ENCODE peak calls at places on chromosomes 7 and 10, in six cellular contexts. One of them, this sample, is unnamed.

GRCh38 chr10:92965314-92965713 is 95.3 kb upstream of the CYP26C1 start:
- DNase-seq in SK-N-SH: peak; percentile 15
- DNase-seq in IMR-90: peak; percentile 73
- DNase-seq in HepG2: peak; percentile 41
- DNase-seq in H1: no peak
- DNase-seq in GM12878: no peak
- DNase-seq in this sample: peak; percentile 11

GRCh38 chr10:132274581-132274980 is 33.2 kb downstream of the STK32C start:
- DNase-seq in SK-N-SH: no peak
- DNase-seq in IMR-90: no peak
- DNase-seq in HepG2: no peak
- DNase-seq in H1: no peak
- DNase-seq in GM12878: no peak
- DNase-seq in this sample: no peak

GRCh38 chr7:22275574-22276150 is 81.3 kb downstream of the RAPGEF5 start:
- DNase-seq in SK-N-SH: no peak
- DNase-seq in IMR-90: no peak
- DNase-seq in HepG2: no peak
- DNase-seq in H1: no peak
- DNase-seq in GM12878: no peak
- DNase-seq in this sample: no peak

GRCh38 chr10:129523031-129523722 is 56.1 kb downstream of the MGMT start:
- DNase-seq in SK-N-SH: no peak
- DNase-seq in IMR-90: no peak
- DNase-seq in HepG2: no peak
- DNase-seq in H1: no peak
- DNase-seq in GM12878: no peak
- DNase-seq in this sample: no peak

GRCh38 chr10:72695496-72695895 is 3.6 kb downstream of the MCU start:
- DNase-seq in SK-N-SH: no peak
- DNase-seq in IMR-90: no peak
- DNase-seq in HepG2: no peak
- DNase-seq in H1: no peak
- DNase-seq in GM12878: no peak
- DNase-seq in this sample: no peak

GRCh38 chr7:128121731-128122576 is 90.7 kb upstream of the LRRC4 start:
- DNase-seq in SK-N-SH: no peak
- DNase-seq in IMR-90: no peak
- DNase-seq in HepG2: no peak
- DNase-seq in H1: no peak
- DNase-seq in GM12878: no peak
- DNase-seq in this sample: no peak

GRCh38 chr7:20270867-20271266 is 53.7 kb upstream of the MACC1 start:
- DNase-seq in SK-N-SH: no peak
- DNase-seq in IMR-90: no peak
- DNase-seq in HepG2: no peak
- DNase-seq in H1: no peak
- DNase-seq in GM12878: peak; percentile 74
- DNase-seq in this sample: no peak

GRCh38 chr7:97757824-97758223 is 25.9 kb downstream of the TAC1 start:
- DNase-seq in SK-N-SH: no peak
- DNase-seq in IMR-90: no peak
- DNase-seq in HepG2: no peak
- DNase-seq in H1: no peak
- DNase-seq in GM12878: no peak
- DNase-seq in this sample: no peak

GRCh38 chr10:49106451-49106850 is 8.9 kb downstream of the VSTM4 start:
- DNase-seq in SK-N-SH: no peak
- DNase-seq in IMR-90: no peak
- DNase-seq in HepG2: no peak
- DNase-seq in H1: no peak
- DNase-seq in GM12878: no peak
- DNase-seq in this sample: no peak

GRCh38 chr7:16814987-16815386 is 10.2 kb upstream of the AGR2 start:
- DNase-seq in SK-N-SH: no peak
- DNase-seq in IMR-90: no peak
- DNase-seq in HepG2: no peak
- DNase-seq in H1: no peak
- DNase-seq in GM12878: no peak
- DNase-seq in this sample: no peak

GRCh38 chr10:71705582-71705981 is 14.0 kb downstream of the C10orf105 start:
- DNase-seq in SK-N-SH: no peak
- DNase-seq in IMR-90: no peak
- DNase-seq in HepG2: no peak
- DNase-seq in H1: no peak
- DNase-seq in GM12878: no peak
- DNase-seq in this sample: no peak

DNA sequence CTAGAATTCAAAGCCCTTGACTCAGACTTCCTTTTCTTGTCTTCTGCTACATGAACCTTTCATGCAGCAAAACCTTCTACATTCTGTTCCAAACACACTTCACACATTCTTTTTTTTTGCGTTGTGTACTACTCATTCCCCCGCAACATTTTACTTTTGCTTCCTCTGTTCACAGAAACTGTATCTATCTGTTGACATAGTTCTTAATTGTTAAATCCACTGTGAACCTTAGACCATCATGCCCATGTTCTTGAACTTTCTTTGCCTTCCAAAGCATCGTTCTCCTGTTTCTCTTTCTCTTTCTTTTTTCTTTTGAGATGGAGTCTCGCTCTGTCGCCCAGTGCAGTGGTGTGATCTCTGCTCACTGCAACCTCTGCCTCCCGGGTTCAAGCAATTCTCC is 14.2 kb downstream of the CCSER2 start:
- DNase-seq in SK-N-SH: no peak
- DNase-seq in IMR-90: no peak
- DNase-seq in HepG2: no peak
- DNase-seq in H1: no peak
- DNase-seq in GM12878: no peak
- DNase-seq in this sample: no peak
- H2AFZ ChIP-seq in SK-N-SH: no peak overlapping the region
- H2AFZ ChIP-seq in IMR-90: no peak overlapping the region
- H2AFZ ChIP-seq in HepG2: no peak overlapping the region
- H2AFZ ChIP-seq in H1: no peak overlapping the region
- H2AFZ ChIP-seq in GM12878: no peak overlapping the region
- H2AFZ ChIP-seq in this sample: no peak overlapping the region

GRCh38 chr10:85916999-85917573 is 449.5 kb downstream of the GRID1 start:
- DNase-seq in SK-N-SH: peak; percentile 36
- DNase-seq in IMR-90: no peak
- DNase-seq in HepG2: no peak
- DNase-seq in H1: no peak
- DNase-seq in GM12878: no peak
- DNase-seq in this sample: no peak
- TF ChIP-seq USF2 in SK-N-SH: no peak
- TF ChIP-seq USF2 in IMR-90: no peak
- TF ChIP-seq USF2 in HepG2: no peak
- TF ChIP-seq USF2 in H1: no peak
- TF ChIP-seq USF2 in GM12878: no peak
- TF ChIP-seq USF2 in this sample: no peak

DNA sequence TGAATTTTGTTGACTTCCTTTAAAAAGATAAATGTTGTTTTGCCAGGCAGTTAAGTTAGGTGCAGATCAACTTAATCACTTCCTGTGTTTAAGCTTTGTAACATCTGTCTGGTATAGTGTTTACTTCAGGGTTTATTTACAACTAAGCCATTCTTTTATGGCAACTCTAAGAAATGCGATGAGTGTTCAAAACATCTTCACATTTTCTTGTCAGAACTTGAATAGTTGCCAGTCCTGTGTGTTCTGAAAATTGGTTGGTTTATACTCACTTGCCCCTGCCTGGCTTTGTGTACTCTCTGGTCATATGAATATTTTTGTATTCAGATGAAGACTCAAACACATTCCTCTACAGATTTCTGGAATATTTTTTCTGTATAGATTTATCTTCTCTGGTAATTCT is 327.2 kb downstream of the MDFIC start:
- DNase-seq in SK-N-SH: no peak
- DNase-seq in IMR-90: peak; percentile 53
- DNase-seq in HepG2: no peak
- DNase-seq in H1: no peak
- DNase-seq in GM12878: no peak
- DNase-seq in this sample: no peak
- H2AFZ ChIP-seq in SK-N-SH: no peak overlapping the region
- H2AFZ ChIP-seq in IMR-90: no peak overlapping the region
- H2AFZ ChIP-seq in HepG2: no peak overlapping the region
- H2AFZ ChIP-seq in H1: no peak overlapping the region
- H2AFZ ChIP-seq in GM12878: no peak overlapping the region
- H2AFZ ChIP-seq in this sample: no peak overlapping the region

GRCh38 chr7:2154831-2155230 is 77.9 kb downstream of the MAD1L1 start:
- DNase-seq in SK-N-SH: no peak
- DNase-seq in IMR-90: no peak
- DNase-seq in HepG2: no peak
- DNase-seq in H1: no peak
- DNase-seq in GM12878: no peak
- DNase-seq in this sample: no peak

GRCh38 chr7:2159176-2159520 is 73.6 kb downstream of the MAD1L1 start:
- DNase-seq in SK-N-SH: no peak
- DNase-seq in IMR-90: no peak
- DNase-seq in HepG2: no peak
- DNase-seq in H1: no peak
- DNase-seq in GM12878: no peak
- DNase-seq in this sample: no peak

GRCh38 chr7:2158331-2159175 is 74.2 kb downstream of the MAD1L1 start:
- DNase-seq in SK-N-SH: no peak
- DNase-seq in IMR-90: no peak
- DNase-seq in HepG2: no peak
- DNase-seq in H1: no peak
- DNase-seq in GM12878: no peak
- DNase-seq in this sample: no peak

GRCh38 chr7:2156756-2157472 is 75.8 kb downstream of the MAD1L1 start:
- DNase-seq in SK-N-SH: no peak
- DNase-seq in IMR-90: no peak
- DNase-seq in HepG2: no peak
- DNase-seq in H1: no peak
- DNase-seq in GM12878: no peak
- DNase-seq in this sample: no peak

GRCh38 chr7:2157473-2158279 is 75.1 kb downstream of the MAD1L1 start:
- DNase-seq in SK-N-SH: no peak
- DNase-seq in IMR-90: peak; percentile 96
- DNase-seq in HepG2: no peak
- DNase-seq in H1: no peak
- DNase-seq in GM12878: no peak
- DNase-seq in this sample: no peak
- TF ChIP-seq USF2 in SK-N-SH: no peak
- TF ChIP-seq USF2 in IMR-90: no peak
- TF ChIP-seq USF2 in HepG2: no peak
- TF ChIP-seq USF2 in H1: no peak
- TF ChIP-seq USF2 in GM12878: no peak
- TF ChIP-seq USF2 in this sample: no peak

DNA sequence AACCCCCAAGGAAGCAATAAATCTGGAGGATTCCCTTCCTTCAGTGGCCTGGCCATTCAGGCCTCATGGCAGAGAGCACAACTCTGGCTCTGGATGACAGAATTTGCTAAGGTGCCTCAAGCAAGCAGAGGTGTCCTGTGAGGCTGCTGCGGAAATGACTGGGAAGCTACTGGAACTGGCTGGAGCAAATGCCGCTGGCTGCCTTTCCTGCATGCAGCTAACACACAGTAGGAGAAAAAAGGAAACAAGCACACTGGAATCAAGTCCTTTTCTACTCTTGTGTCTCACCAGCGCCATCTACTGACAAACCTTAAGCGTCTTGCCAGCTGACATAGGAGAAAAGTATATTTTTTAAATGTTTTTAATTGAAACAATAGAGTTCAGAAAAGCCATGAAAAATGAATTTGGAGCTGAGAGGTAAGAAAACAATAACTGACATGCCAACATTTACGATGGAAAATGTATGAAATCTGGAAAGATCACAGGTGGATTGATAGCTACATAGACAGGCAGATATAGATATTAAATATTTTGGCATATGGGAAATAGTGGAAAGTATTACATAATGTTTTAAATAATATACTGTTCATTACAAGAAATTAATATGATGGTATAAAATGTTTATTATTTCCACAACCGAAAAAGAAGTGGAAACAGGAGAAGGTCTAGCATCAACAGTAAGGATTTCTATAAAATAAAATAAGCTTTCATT is 951.6 kb downstream of the ANKRD7 start:
- DNase-seq in SK-N-SH: peak; percentile 26
- DNase-seq in IMR-90: peak; percentile 42
- DNase-seq in HepG2: peak; percentile 67
- DNase-seq in H1: peak; percentile 65
- DNase-seq in GM12878: peak; percentile 1
- DNase-seq in this sample: peak; percentile 19
- H2AFZ ChIP-seq in SK-N-SH: peak overlapping the region; percentile 50
- H2AFZ ChIP-seq in IMR-90: no peak overlapping the region
- H2AFZ ChIP-seq in HepG2: no peak overlapping the region
- H2AFZ ChIP-seq in H1: peak overlapping the region; percentile 76
- H2AFZ ChIP-seq in GM12878: peak overlapping the region; percentile 48
- H2AFZ ChIP-seq in this sample: no peak overlapping the region

This sample was measured in K562.